ENCODE peak calls at places on chromosome 1, in ten cellular contexts. U is AG08396; A is T-helper 17 cell; Z is effector memory CD4-positive, alpha-beta T cell; O is globus pallidus; B is left ventricle myocardium inferior; K is omental fat pad; L is T47D; S is foreskin fibroblast; F is retinal pigment epithelial cell. R is an unnamed sample.
A peak's percentile ranks its signal among the peaks of the same experiment; 100 is the strongest.

GRCh38 chr1:93635614-93636543 is 45.8 kb downstream of the BCAR3 start:
- DNase-seq in B (no peak), A (no peak), S (no peak), K (no peak), O (peak; percentile 80), U (no peak), Z (no peak), F (no peak), L (no peak), R (no peak)

GRCh38 chr1:89483010-89483756 is 41.4 kb upstream of the LRRC8B start:
- DNase-seq in S (peak; percentile 66), U (peak; percentile 70), Z (peak; percentile 62), K (peak; percentile 90), O (peak; percentile 87), L (peak; percentile 73), A (peak; percentile 46), F (peak; percentile 48), B (peak; percentile 50), R (peak; percentile 12)

GRCh38 chr1:214551436-214552173 is at the start of gene PTPN14:
- DNase-seq in B (peak; percentile 90), F (peak; percentile 84), A (no peak), L (peak; percentile 98), K (peak; percentile 32), S (peak; percentile 98), O (peak; percentile 58), Z (no peak), U (peak; percentile 96), R (no peak)

GRCh38 chr1:212727386-212728181 is 27.9 kb upstream of the BATF3 start:
- DNase-seq in F (no peak), L (no peak), K (no peak), B (no peak), Z (no peak), U (peak; percentile 17), A (no peak), S (no peak), O (no peak), R (no peak)

GRCh38 chr1:22808846-22809501 is 98.3 kb downstream of the EPHB2 start:
- DNase-seq in O (peak; percentile 88), L (no peak), U (peak; percentile 90), B (peak; percentile 68), A (no peak), S (peak; percentile 91), K (no peak), Z (no peak), F (no peak), R (no peak)

GRCh38 chr1:22204989-22205913 is 62.4 kb upstream of the WNT4 start:
- DNase-seq in Z (no peak), F (no peak), L (peak; percentile 85), K (no peak), U (no peak), B (no peak), S (no peak), A (no peak), O (no peak), R (no peak)

GRCh38 chr1:239792157-239792556 is 299.5 kb upstream of the FMN2 start:
- DNase-seq in L (no peak), Z (no peak), U (no peak), F (no peak), S (no peak), A (no peak), O (no peak), B (no peak), K (no peak), R (no peak)

GRCh38 chr1:38009088-38009840 is 3.3 kb upstream of the UTP11 start:
- DNase-seq in L (no peak), K (no peak), S (peak; percentile 69), U (no peak), O (no peak), B (no peak), F (no peak), Z (no peak), A (no peak), R (no peak)

GRCh38 chr1:149978547-149979023 is 31.9 kb downstream of the OTUD7B start:
- DNase-seq in K (no peak), A (no peak), B (no peak), S (no peak), L (peak; percentile 56), Z (no peak), F (no peak), O (no peak), U (no peak), R (no peak)

GRCh38 chr1:41313661-41314131 is 47.5 kb upstream of the FOXO6 start:
- DNase-seq in O (no peak), B (no peak), S (no peak), U (peak; percentile 27), K (no peak), L (no peak), F (no peak), Z (no peak), A (no peak), R (no peak)

GRCh38 chr1:246081856-246082668 is 425.0 kb downstream of the SMYD3 start:
- DNase-seq in F (no peak), A (no peak), L (no peak), U (no peak), O (no peak), B (no peak), Z (no peak), K (no peak), S (no peak), R (no peak)

GRCh38 chr1:182709225-182709764 is 24.9 kb upstream of the RGS8 start:
- DNase-seq in Z (no peak), L (no peak), K (no peak), B (no peak), F (no peak), U (no peak), O (no peak), A (no peak), S (no peak), R (no peak)